ENCODE peak calls at places on chromosomes 11 and 22, in seven cellular contexts. P is HEK293T; S is naive thymus-derived CD8-positive, alpha-beta T cell; K is stimulated activated CD4-positive, alpha-beta T cell treated with anti-CD3 and anti-CD28 coated beads, TNF-alpha, amount 100 ng/mL, for 24 hours; R is naive thymus-derived CD4-positive, alpha-beta T cell; Z is ovary; L is iPS-NIHi11. Y is an unnamed sample.

GRCh38 chr11:11662578-11662977 is 40.8 kb upstream of the GALNT18 start:
- DNase-seq in K (no peak), S (no peak), R (no peak), P (no peak), L (no peak), Z (no peak), Y (no peak)

GRCh38 chr11:17548444-17548843 is 1.4 kb downstream of the OTOG start:
- DNase-seq in P (peak), S (no peak), K (no peak), R (no peak), L (peak), Z (no peak), Y (no peak)

GRCh38 chr22:46450931-46451660 is 86.3 kb downstream of the CELSR1 start:
- DNase-seq in Z (no peak), P (no peak), R (no peak), K (no peak), S (no peak), L (peak), Y (peak)

GRCh38 chr11:93857413-93858185 is 7.2 kb upstream of the VSTM5 start:
- DNase-seq in K (no peak), Z (no peak), S (no peak), R (no peak), P (no peak), L (no peak), Y (no peak)

GRCh38 chr22:19765477-19766234 is 5.1 kb downstream of the TBX1 start:
- DNase-seq in P (no peak), R (peak), S (no peak), K (no peak), L (no peak), Z (no peak), Y (no peak)

GRCh38 chr11:19698493-19699292 is 13.9 kb upstream of the NAV2 start:
- DNase-seq in P (no peak), R (no peak), S (no peak), K (no peak), L (no peak), Z (no peak), Y (no peak)

GRCh38 chr11:85685131-85685819 is 720 bp downstream of the CCDC89 start:
- DNase-seq in L (no peak), R (no peak), Z (peak), K (no peak), S (no peak), P (peak), Y (no peak)

GRCh38 chr11:7098235-7098832 is 9.5 kb downstream of the RBMXL2 start:
- DNase-seq in P (peak), Z (no peak), K (no peak), L (peak), S (peak), R (peak), Y (peak)

GRCh38 chr11:1665313-1665712 is 31.7 kb upstream of the KRTAP5-6 start:
- DNase-seq in P (no peak), L (no peak), K (no peak), Z (no peak), S (no peak), R (no peak), Y (no peak)

GRCh38 chr22:32396255-32396654 is 15.8 kb downstream of the RTCB start:
- DNase-seq in K (no peak), Z (no peak), R (no peak), S (no peak), P (no peak), L (no peak), Y (no peak)

GRCh38 chr11:44453871-44454270 is 111.6 kb upstream of the CD82 start:
- DNase-seq in K (no peak), P (no peak), Z (no peak), S (no peak), R (no peak), L (no peak), Y (no peak)

GRCh38 chr22:49979587-49980264 is 19.2 kb downstream of the PIM3 start:
- DNase-seq in P (peak), L (peak), S (no peak), R (no peak), K (peak), Z (peak), Y (no peak)

GRCh38 chr11:123188508-123189165 is 6.4 kb downstream of the CLMP start:
- DNase-seq in L (no peak), Z (no peak), P (no peak), K (no peak), S (no peak), R (no peak), Y (peak)

GRCh38 chr11:2824851-2825250 is 60.7 kb downstream of the CDKN1C start:
- DNase-seq in P (no peak), R (no peak), Z (no peak), K (no peak), L (no peak), S (no peak), Y (no peak)

GRCh38 chr11:33941637-33942160 is 49.8 kb upstream of the LMO2 start:
- DNase-seq in L (no peak), K (no peak), S (no peak), Z (no peak), P (no peak), R (no peak), Y (no peak)

GRCh38 chr11:1969036-1969435 is 21.9 kb downstream of the MRPL23 start:
- DNase-seq in L (no peak), K (no peak), R (no peak), S (no peak), Z (no peak), P (no peak), Y (no peak)

GRCh38 chr22:25493794-25494193 is 70.7 kb upstream of the GRK3 start:
- DNase-seq in L (no peak), S (no peak), R (no peak), P (no peak), Z (no peak), K (no peak), Y (no peak)

GRCh38 chr11:19946681-19947080 is 213.6 kb downstream of the DBX1 start:
- DNase-seq in Z (no peak), K (no peak), R (no peak), L (no peak), P (no peak), S (no peak), Y (no peak)

GRCh38 chr22:43066844-43067385 is 22.3 kb downstream of the TTLL1 start:
- DNase-seq in Z (no peak), S (no peak), P (no peak), K (no peak), L (no peak), R (no peak), Y (no peak)

GRCh38 chr11:64842366-64842759 is 2.1 kb downstream of the CDC42BPG start:
- DNase-seq in L (no peak), Z (no peak), P (no peak), K (no peak), R (no peak), S (no peak), Y (no peak)

GRCh38 chr11:46381046-46381835 is at the start of gene MDK:
- DNase-seq in K (no peak), Z (peak), R (no peak), L (peak), P (peak), S (no peak), Y (no peak)

GRCh38 chr22:20076627-20077172 is 3.3 kb upstream of the DGCR8 start:
- DNase-seq in Z (no peak), R (no peak), L (no peak), S (no peak), K (no peak), P (no peak), Y (no peak)

GRCh38 chr11:45805305-45806071 is 539 bp downstream of the SLC35C1 start:
- DNase-seq in K (peak), R (no peak), Z (peak), S (no peak), P (peak), L (no peak), Y (no peak)

GRCh38 chr22:50085211-50085999 is at the start of gene MLC1:
- DNase-seq in P (peak), L (no peak), Z (no peak), S (peak), K (no peak), R (no peak), Y (peak)

GRCh38 chr11:107928046-107928766 is at the start of gene RAB39A:
- DNase-seq in L (peak), S (peak), R (peak), Z (peak), K (peak), P (peak), Y (peak)

GRCh38 chr11:116073854-116074837 is 569.9 kb upstream of the CADM1 start:
- DNase-seq in Z (no peak), P (no peak), L (no peak), K (no peak), R (no peak), S (no peak), Y (peak)

GRCh38 chr22:28034760-28035401 is 115.8 kb upstream of the PITPNB start:
- DNase-seq in K (peak), S (peak), Z (peak), P (no peak), R (peak), L (no peak), Y (peak)

GRCh38 chr11:76161261-76161961 is 44.9 kb downstream of the WNT11 start:
- DNase-seq in S (no peak), Z (peak), P (no peak), K (no peak), L (no peak), R (no peak), Y (no peak)

GRCh38 chr11:45853616-45854219 is 6.4 kb downstream of the CRY2 start:
- DNase-seq in P (no peak), K (no peak), L (no peak), Z (no peak), R (no peak), S (no peak), Y (peak)

GRCh38 chr11:86743223-86744118 is 56.9 kb upstream of the PRSS23 start:
- DNase-seq in K (peak), Z (no peak), P (peak), L (no peak), S (no peak), R (no peak), Y (peak)

Y was measured in putamen.